ENCODE peak calls at places on chromosomes 11 and 22, in four cellular contexts. W, Y, K and H are unnamed samples.

GRCh38 chr11:88508808-88509581 is 171.5 kb upstream of the CTSC start:
- DNase-seq in W (peak; percentile 56), Y (peak; percentile 74), K (peak; percentile 57), H (no peak)

GRCh38 chr22:27801197-27801615 is 350 bp downstream of the MN1 start:
- DNase-seq in Y (peak; percentile 70), K (peak; percentile 78), W (peak; percentile 81), H (no peak)

GRCh38 chr11:94762208-94762607 is 5.9 kb upstream of the AMOTL1 start:
- DNase-seq in K (no peak), W (peak; percentile 52), Y (peak; percentile 43), H (peak; percentile 24)

GRCh38 chr11:128484172-128484571 is 103.2 kb downstream of the ETS1 start:
- DNase-seq in W (no peak), Y (peak; percentile 40), K (no peak), H (no peak)

GRCh38 chr22:27913162-27913741 is 5.8 kb downstream of the PITPNB start:
- DNase-seq in K (no peak), Y (no peak), W (no peak), H (no peak)

GRCh38 chr11:116590844-116591575 is 181.8 kb downstream of the BUD13 start:
- DNase-seq in Y (no peak), K (no peak), W (no peak), H (no peak)

GRCh38 chr11:93099811-93100210 is 98.0 kb downstream of the SLC36A4 start:
- DNase-seq in W (peak; percentile 83), Y (no peak), K (no peak), H (no peak)

GRCh38 chr22:36221799-36222751 is 17.3 kb downstream of the APOL2 start:
- DNase-seq in Y (peak; percentile 86), K (peak; percentile 81), W (peak; percentile 55), H (peak; percentile 63)

GRCh38 chr11:35260342-35260985 is 121.5 kb downstream of the CD44 start:
- DNase-seq in W (peak; percentile 93), Y (no peak), K (no peak), H (no peak)

GRCh38 chr22:36385491-36386350 is 2.0 kb downstream of the MYH9 start:
- DNase-seq in W (peak; percentile 81), Y (peak; percentile 81), K (peak; percentile 67), H (peak; percentile 82)

GRCh38 chr22:31508536-31508935 is 12.2 kb downstream of the SFI1 start:
- DNase-seq in Y (no peak), W (no peak), K (no peak), H (no peak)

GRCh38 chr11:68525930-68526329 is 65.4 kb downstream of the PPP6R3 start:
- DNase-seq in Y (no peak), K (no peak), W (no peak), H (no peak)

GRCh38 chr22:24465566-24465965 is 29.6 kb upstream of the UPB1 start:
- DNase-seq in W (peak; percentile 56), K (no peak), Y (no peak), H (no peak)

GRCh38 chr22:22207845-22208564 is 36.6 kb upstream of the VPREB1 start:
- DNase-seq in K (peak; percentile 84), W (peak; percentile 84), Y (peak; percentile 87), H (peak; percentile 89)

GRCh38 chr11:73995247-73995646 is 12.6 kb upstream of the UCP2 start:
- DNase-seq in K (no peak), Y (no peak), W (peak; percentile 32), H (no peak)

GRCh38 chr11:62588966-62589637 is 2.2 kb downstream of the TUT1 start:
- DNase-seq in K (no peak), W (peak; percentile 66), Y (peak; percentile 55), H (no peak)

GRCh38 chr22:47395481-47395880 is 633.0 kb downstream of the TBC1D22A start:
- DNase-seq in K (no peak), Y (no peak), W (no peak), H (no peak)

GRCh38 chr11:96260526-96260925 is 82.5 kb downstream of the MAML2 start:
- DNase-seq in K (no peak), Y (no peak), W (peak; percentile 58), H (no peak)

GRCh38 chr11:121572581-121573059 is 119.9 kb upstream of the SORL1-AS1 start:
- DNase-seq in W (no peak), Y (peak; percentile 17), K (no peak), H (no peak)

GRCh38 chr11:7651140-7651551 is 22.2 kb downstream of the CYB5R2 start:
- DNase-seq in Y (no peak), K (no peak), W (peak; percentile 47), H (no peak)

GRCh38 chr11:2759228-2760195 is 59.7 kb upstream of the KCNQ1OT1 start:
- DNase-seq in W (no peak), K (no peak), Y (no peak), H (no peak)

GRCh38 chr22:40346178-40347064 is at the start of gene ADSL:
- DNase-seq in K (peak; percentile 94), W (peak; percentile 96), Y (peak; percentile 94), H (peak; percentile 86)

GRCh38 chr11:111388431-111388830 is 9.4 kb upstream of the POU2AF1 start:
- DNase-seq in Y (no peak), W (no peak), K (peak; percentile 46), H (no peak)

GRCh38 chr11:86596861-86597632 is 75.4 kb downstream of the ME3 start:
- DNase-seq in W (no peak), K (no peak), Y (no peak), H (no peak)

GRCh38 chr11:35063453-35063852 is 75.5 kb upstream of the CD44 start:
- DNase-seq in W (peak; percentile 23), Y (no peak), K (no peak), H (no peak)

GRCh38 chr11:134126197-134126822 is 57.4 kb downstream of the JAM3 start:
- DNase-seq in K (no peak), W (peak; percentile 96), Y (peak; percentile 28), H (no peak)

GRCh38 chr11:134120143-134120850 is 51.4 kb downstream of the JAM3 start:
- DNase-seq in W (peak; percentile 97), K (no peak), Y (no peak), H (no peak)

GRCh38 chr11:134120921-134121526 is 52.2 kb downstream of the JAM3 start:
- DNase-seq in W (peak; percentile 79), K (no peak), Y (no peak), H (no peak)

GRCh38 chr11:134124660-134125451 is 56.0 kb downstream of the JAM3 start:
- DNase-seq in K (peak; percentile 89), Y (peak; percentile 81), W (peak; percentile 43), H (peak; percentile 19)

GRCh38 chr11:134125507-134125906 is 56.6 kb downstream of the JAM3 start:
- DNase-seq in Y (no peak), W (no peak), K (no peak), H (no peak)
- H3F3A ChIP-seq in Y (peaks cover 7% of the 10 kb centered on the region), W (peaks cover 47% of the 10 kb centered on the region), K (peaks cover 3% of the 10 kb centered on the region), H (no peaks in the 10 kb centered on the region)

GRCh38 chr11:75140269-75141138 is 10.4 kb upstream of the SLCO2B1 start:
- DNase-seq in K (peak; percentile 69), Y (peak; percentile 86), W (peak; percentile 57), H (peak; percentile 51)
- TF ChIP-seq EZH2phosphoT487 in K (no peak), Y (no peak), W (no peak), H (no peak)

GRCh38 chr22:49855491-49855911 is 1.9 kb downstream of the ZBED4 start:
- DNase-seq in K (no peak), Y (no peak), W (peak; percentile 36), H (no peak)

GRCh38 chr22:49852898-49853894 is at the start of gene ZBED4:
- DNase-seq in W (peak; percentile 99), Y (peak; percentile 98), K (peak; percentile 99), H (peak; percentile 99)

GRCh38 chr22:49856766-49857618 is 3.3 kb downstream of the ZBED4 start:
- DNase-seq in K (no peak), W (no peak), Y (no peak), H (no peak)

GRCh38 chr22:49856343-49856742 is 2.7 kb downstream of the ZBED4 start:
- DNase-seq in W (no peak), K (no peak), Y (no peak), H (no peak)

DNA sequence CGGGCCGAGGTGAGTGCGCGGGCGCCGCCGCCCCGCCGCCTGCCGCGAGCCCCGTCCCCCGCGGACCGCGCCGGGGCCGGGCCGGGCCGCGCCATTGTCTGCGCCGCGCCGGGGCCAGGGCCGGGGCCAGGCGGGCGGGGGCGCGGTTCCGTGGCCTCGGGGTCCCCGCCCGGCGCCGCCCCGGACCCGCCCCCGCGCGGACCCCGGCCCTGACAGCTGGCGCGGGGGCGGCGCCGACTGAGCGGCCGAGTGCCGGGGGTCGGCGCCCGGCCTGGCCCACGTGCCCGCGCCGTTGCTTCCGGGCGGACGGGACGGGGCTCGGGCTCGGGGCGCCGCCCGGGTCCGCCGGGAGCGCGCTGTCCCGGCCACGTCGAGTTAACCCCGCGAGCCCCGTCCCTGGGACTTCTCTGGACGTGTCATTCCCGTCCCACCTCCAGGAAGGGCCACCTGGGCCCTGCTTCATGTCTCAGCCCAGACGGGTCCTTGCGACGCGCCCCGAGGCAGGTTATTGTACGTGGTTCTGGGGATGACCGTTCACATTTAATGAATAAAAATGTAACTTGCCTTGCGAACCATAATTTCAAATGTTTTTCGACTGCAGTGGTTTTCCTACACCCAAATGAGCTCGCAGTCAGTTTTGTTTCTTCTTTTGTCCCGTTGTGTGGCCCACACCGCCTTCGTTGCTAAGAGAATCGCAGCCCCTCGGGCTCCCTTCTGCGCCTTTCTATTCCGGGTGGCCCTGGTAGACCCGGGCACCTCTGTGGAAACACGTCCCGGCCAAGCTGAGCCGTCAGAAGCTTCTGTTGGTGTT is 542 bp downstream of the ZBED4 start:
- DNase-seq in K (peak; percentile 68), Y (peak; percentile 57), W (peak; percentile 61), H (peak; percentile 29)
- H4K20me1 ChIP-seq in K (peaks cover 59% of the 10 kb centered on the region), Y (peaks cover 30% of the 10 kb centered on the region), W (peaks cover 2% of the 10 kb centered on the region), H (peaks cover 5% of the 10 kb centered on the region)

GRCh38 chr11:59264736-59265135 is 52.0 kb upstream of the MPEG1 start:
- DNase-seq in Y (no peak), K (no peak), W (no peak), H (no peak)

GRCh38 chr11:59265735-59266134 is 53.0 kb upstream of the MPEG1 start:
- DNase-seq in K (no peak), W (no peak), Y (no peak), H (no peak)

GRCh38 chr11:59267196-59267595 is 54.5 kb upstream of the MPEG1 start:
- DNase-seq in W (no peak), Y (no peak), K (no peak), H (no peak)

GRCh38 chr11:59266491-59266890 is 53.8 kb upstream of the MPEG1 start:
- DNase-seq in K (no peak), W (no peak), Y (no peak), H (no peak)

GRCh38 chr11:59267738-59268475 is 55.2 kb upstream of the MPEG1 start:
- DNase-seq in K (no peak), Y (no peak), W (no peak), H (no peak)
- H3F3A ChIP-seq in K (no peaks in the 10 kb centered on the region), Y (no peaks in the 10 kb centered on the region), W (no peaks in the 10 kb centered on the region), H (no peaks in the 10 kb centered on the region)

GRCh38 chr11:65871811-65872548 is 620 bp downstream of the EFEMP2 start:
- DNase-seq in K (peak; percentile 56), Y (peak; percentile 62), W (peak; percentile 75), H (no peak)
- TF ChIP-seq EZH2phosphoT487 in K (no peak), Y (no peak), W (no peak), H (no peak)